ENCODE peak calls at places on chromosomes 11 and 22, in nine cellular contexts. X is prostate gland, A is tibial nerve, M is uterus, E is fibroblast of lung, S is heart right ventricle, U is transverse colon, K is stomach, T is left ventricle myocardium inferior. G is an unnamed sample. For H3K9me3, the result is how much of the 10 kb centered on the place peaks cover.

GRCh38 chr11:13596601-13597000 is 71.9 kb upstream of the FAR1 start:
- DNase-seq in X (no peak), A (no peak), M (no peak), E (no peak), S (no peak), U (no peak), K (no peak), T (no peak), G (no peak)

GRCh38 chr11:63764712-63765631 is 3.6 kb downstream of the ZFTA start:
- DNase-seq in X (no peak), A (no peak), M (peak), E (no peak), S (peak), U (peak), K (no peak), T (no peak), G (peak)

GRCh38 chr11:69483170-69483569 is 1.7 kb downstream of the LINC01488 start:
- DNase-seq in X (no peak), A (no peak), M (no peak), E (no peak), S (no peak), U (no peak), K (no peak), T (no peak), G (no peak)

GRCh38 chr22:45996241-45997076 is 19.5 kb upstream of the WNT7B start:
- DNase-seq in X (no peak), A (no peak), M (peak), E (peak), S (peak), U (peak), K (no peak), T (peak), G (no peak)

GRCh38 chr22:39478461-39478860 is 21.6 kb downstream of the MGAT3 start:
- DNase-seq in X (no peak), A (no peak), M (no peak), E (no peak), S (no peak), U (no peak), K (peak), T (no peak), G (peak)

GRCh38 chr11:57597461-57597892 is at the start of gene SERPING1:
- DNase-seq in X (peak), A (peak), M (peak), E (no peak), S (peak), U (peak), K (peak), T (peak), G (peak)

GRCh38 chr11:118342503-118343161 is at the start of gene CD3D:
- DNase-seq in X (no peak), A (no peak), M (no peak), E (no peak), S (no peak), U (no peak), K (no peak), T (no peak), G (peak)

GRCh38 chr11:15727125-15727524 is 612.4 kb downstream of the INSC start:
- DNase-seq in X (no peak), A (no peak), M (no peak), E (no peak), S (peak), U (no peak), K (no peak), T (no peak), G (no peak)

GRCh38 chr11:62264004-62264403 is 6.0 kb upstream of the SCGB2A2 start:
- DNase-seq in X (no peak), A (no peak), M (no peak), E (no peak), S (no peak), U (no peak), K (no peak), T (no peak), G (no peak)

GRCh38 chr11:83819936-83820549 is 533.9 kb upstream of the CCDC90B start:
- DNase-seq in X (peak), A (no peak), M (no peak), E (peak), S (peak), U (no peak), K (no peak), T (no peak), G (no peak)

GRCh38 chr11:70191495-70192140 is 11.5 kb upstream of the FADD start:
- DNase-seq in X (peak), A (peak), M (peak), E (peak), S (peak), U (peak), K (peak), T (peak), G (peak)

GRCh38 chr11:83424376-83425136 is 138.4 kb upstream of the CCDC90B start:
- DNase-seq in X (no peak), A (no peak), M (no peak), E (no peak), S (no peak), U (no peak), K (no peak), T (no peak), G (no peak)

GRCh38 chr22:31897842-31898241 is 46.5 kb upstream of the YWHAH start:
- DNase-seq in X (no peak), A (no peak), M (no peak), E (no peak), S (no peak), U (no peak), K (no peak), T (no peak), G (no peak)

GRCh38 chr22:40853961-40854360 is 2.5 kb downstream of the ST13 start:
- DNase-seq in X (no peak), A (no peak), M (no peak), E (peak), S (no peak), U (no peak), K (no peak), T (no peak), G (no peak)

GRCh38 chr11:115257286-115258077 is 246.7 kb downstream of the CADM1 start:
- DNase-seq in X (no peak), A (no peak), M (no peak), E (no peak), S (no peak), U (no peak), K (no peak), T (no peak), G (peak)

GRCh38 chr11:45538939-45539338 is 126.5 kb downstream of the CHST1 start:
- DNase-seq in X (no peak), A (no peak), M (no peak), E (no peak), S (no peak), U (no peak), K (no peak), T (no peak), G (no peak)

GRCh38 chr22:31134688-31135087 is 5.6 kb downstream of the PLA2G3 start:
- DNase-seq in X (no peak), A (no peak), M (no peak), E (no peak), S (no peak), U (no peak), K (no peak), T (no peak), G (no peak)

GRCh38 chr22:43855431-43855830 is 6.9 kb downstream of the SULT4A1 start:
- DNase-seq in X (no peak), A (no peak), M (no peak), E (no peak), S (no peak), U (no peak), K (no peak), T (no peak), G (no peak)

GRCh38 chr22:17264321-17265052 is 45.3 kb upstream of the ADA2 start:
- DNase-seq in X (no peak), A (no peak), M (peak), E (peak), S (peak), U (no peak), K (no peak), T (peak), G (peak)

GRCh38 chr22:26713823-26714449 is 56.5 kb downstream of the MIAT start:
- DNase-seq in X (no peak), A (no peak), M (no peak), E (peak), S (no peak), U (no peak), K (no peak), T (no peak), G (no peak)

GRCh38 chr11:69791266-69791665 is 16.1 kb upstream of the FGF4 start:
- DNase-seq in X (no peak), A (no peak), M (peak), E (peak), S (no peak), U (no peak), K (no peak), T (no peak), G (no peak)

GRCh38 chr22:30873661-30874060 is 94.9 kb downstream of the MORC2 start:
- DNase-seq in X (no peak), A (no peak), M (no peak), E (no peak), S (no peak), U (no peak), K (no peak), T (no peak), G (no peak)

GRCh38 chr11:28842716-28843115 is 734.5 kb downstream of the METTL15 start:
- DNase-seq in X (no peak), A (no peak), M (no peak), E (no peak), S (no peak), U (no peak), K (no peak), T (no peak), G (no peak)

GRCh38 chr22:49211176-49211575 is 616.5 kb downstream of the BRD1 start:
- DNase-seq in X (no peak), A (no peak), M (peak), E (no peak), S (no peak), U (no peak), K (no peak), T (peak), G (peak)
- H3K9me3 ChIP-seq in X (under half), A (under half), M (under half), E (under half), S (under half), U (under half), K (under half), T (under half), G (under half)

DNA sequence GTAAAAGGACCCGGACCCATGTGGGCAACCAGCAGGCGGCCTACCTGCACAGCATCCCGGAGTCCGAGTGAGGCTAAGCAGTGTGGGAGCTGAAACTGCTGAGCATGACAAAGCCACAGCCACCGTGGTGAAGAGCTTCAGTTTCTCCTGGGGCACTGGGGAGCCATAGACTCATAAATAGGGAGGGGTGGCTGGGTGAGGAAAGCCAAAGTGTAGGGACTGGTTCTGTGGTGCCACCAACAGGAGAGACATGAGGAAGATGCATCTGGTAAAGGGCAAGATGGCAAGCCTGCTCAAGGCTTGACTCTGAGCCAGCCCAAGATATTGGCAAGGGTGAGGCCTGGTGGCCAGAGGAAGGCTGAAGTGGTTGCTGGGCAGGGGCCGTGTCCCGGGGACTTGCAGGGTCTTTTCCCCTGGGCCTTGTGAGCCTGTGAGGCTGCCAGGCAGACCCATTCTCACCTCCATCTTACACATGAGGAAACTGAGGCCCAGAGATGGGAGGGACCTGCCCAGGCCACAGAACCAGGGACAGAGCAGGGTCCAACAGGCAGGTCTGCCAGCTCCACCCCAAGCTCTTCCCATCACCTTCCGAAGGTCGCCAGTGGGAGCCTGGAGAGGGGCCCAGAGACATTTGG is 30.4 kb downstream of the CYTH4 start:
- DNase-seq in X (no peak), A (no peak), M (no peak), E (no peak), S (no peak), U (no peak), K (no peak), T (no peak), G (no peak)
- TF ChIP-seq CTCF in X (no peak), A (no peak), M (no peak), E (no peak), S (no peak), U (no peak), K (no peak), T (no peak), G (no peak)

GRCh38 chr11:20592741-20593140 is 6.7 kb upstream of the SLC6A5 start:
- DNase-seq in X (no peak), A (no peak), M (no peak), E (no peak), S (no peak), U (no peak), K (no peak), T (no peak), G (no peak)

GRCh38 chr11:20584093-20584774 is 15.2 kb upstream of the SLC6A5 start:
- DNase-seq in X (no peak), A (no peak), M (no peak), E (no peak), S (no peak), U (no peak), K (no peak), T (no peak), G (no peak)

GRCh38 chr11:20595101-20595500 is 4.3 kb upstream of the SLC6A5 start:
- DNase-seq in X (no peak), A (no peak), M (no peak), E (no peak), S (no peak), U (no peak), K (no peak), T (no peak), G (no peak)

GRCh38 chr11:20594274-20595061 is 4.9 kb upstream of the SLC6A5 start:
- DNase-seq in X (no peak), A (no peak), M (no peak), E (no peak), S (no peak), U (no peak), K (no peak), T (no peak), G (no peak)

DNA sequence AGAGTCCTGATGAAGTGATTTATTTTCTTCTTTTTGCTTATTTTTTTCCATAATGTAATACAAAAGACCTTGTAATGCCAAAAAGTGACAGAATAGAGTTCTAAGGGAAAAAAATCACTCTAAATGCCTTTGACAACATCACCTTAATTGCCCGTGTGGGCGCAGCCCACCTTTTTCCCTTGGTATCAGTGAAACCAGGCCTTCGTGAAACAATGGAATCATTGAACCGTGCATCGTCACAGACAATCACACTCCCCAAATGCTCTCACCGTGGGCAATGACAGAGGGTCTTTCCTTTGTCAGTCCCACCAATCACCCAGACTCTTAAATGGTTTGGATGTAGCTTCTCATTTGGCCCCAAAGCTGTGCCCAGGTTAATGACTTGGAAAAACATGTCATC is 9.6 kb upstream of the SLC6A5 start:
- DNase-seq in X (no peak), A (no peak), M (no peak), E (no peak), S (no peak), U (no peak), K (no peak), T (no peak), G (no peak)
- H3K9me3 ChIP-seq in X (under half), A (under half), M (under half), E (under half), S (under half), U (under half), K (under half), T (under half), G (under half)

DNA sequence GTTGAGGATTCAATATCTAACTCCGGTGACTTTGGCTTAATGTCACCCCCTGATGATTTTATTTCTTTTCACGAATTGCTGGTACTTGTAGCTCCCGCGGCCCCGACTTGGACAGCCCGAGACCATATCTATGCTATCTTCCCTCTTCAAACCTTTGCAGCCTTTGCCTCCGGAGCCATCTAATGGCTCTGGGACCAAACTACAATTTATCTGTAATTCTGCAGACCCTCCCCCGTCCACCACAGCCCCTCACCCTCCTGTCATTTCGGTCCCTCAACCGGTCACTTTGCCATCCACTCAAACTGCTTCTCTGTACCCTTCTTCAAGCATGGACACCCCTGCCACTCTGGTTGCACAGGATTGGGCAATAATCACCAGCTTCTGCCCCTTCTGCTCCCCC is 25.7 kb upstream of the ALDH3B2 start:
- DNase-seq in X (no peak), A (no peak), M (no peak), E (no peak), S (no peak), U (no peak), K (no peak), T (no peak), G (no peak)
- TF ChIP-seq CTCF in X (no peak), A (no peak), M (no peak), E (no peak), S (no peak), U (no peak), K (no peak), T (no peak), G (peak)

DNA sequence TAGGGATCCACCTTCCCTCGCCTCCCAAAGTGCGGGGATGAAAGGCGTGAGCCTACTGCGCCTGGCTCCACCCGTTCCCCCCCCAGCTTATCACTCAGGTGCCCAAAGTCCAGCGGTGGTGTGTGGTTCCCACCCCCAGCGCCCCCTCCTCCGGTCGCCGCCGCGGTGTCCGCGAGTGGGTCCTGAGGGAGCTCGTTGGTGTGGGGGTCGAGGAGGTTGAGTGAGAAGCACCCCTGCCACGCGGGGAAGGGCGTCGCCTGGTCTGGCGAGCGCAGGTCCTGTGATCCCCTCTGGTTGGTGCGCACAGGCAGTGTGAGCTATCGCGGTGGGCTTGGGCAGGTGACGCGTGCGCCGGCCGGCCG is 3900.6 kb upstream of the OR11H1 start:
- DNase-seq in X (no peak), A (no peak), M (no peak), E (no peak), S (no peak), U (no peak), K (no peak), T (no peak), G (no peak)
- H3K9me3 ChIP-seq in X (under half), A (under half), M (under half), E (under half), S (under half), U (half or more), K (half or more), T (half or more), G (half or more)

GRCh38 chr11:73137262-73137941 is 4.7 kb downstream of the FCHSD2 start:
- DNase-seq in X (no peak), A (no peak), M (no peak), E (no peak), S (no peak), U (no peak), K (no peak), T (no peak), G (no peak)
- TF ChIP-seq CTCF in X (no peak), A (no peak), M (no peak), E (no peak), S (no peak), U (no peak), K (no peak), T (no peak), G (peak)